ENCODE peak calls at places on chromosome 7, in seven cellular contexts. Z, V, O, M, Q, K and T are unnamed samples.

GRCh38 chr7:12389089-12389700 is 14.5 kb downstream of the VWDE start:
- DNase-seq in O (no peak), Z (no peak), K (peak), Q (peak), V (peak), M (no peak), T (no peak)

GRCh38 chr7:124275411-124275810 is 242.5 kb upstream of the TMEM229A start:
- DNase-seq in Z (no peak), V (no peak), K (no peak), Q (no peak), M (no peak), O (no peak), T (no peak)

GRCh38 chr7:131495679-131496498 is 60.5 kb downstream of the PODXL start:
- DNase-seq in V (no peak), K (no peak), M (no peak), Z (no peak), O (no peak), Q (no peak), T (no peak)

GRCh38 chr7:94028768-94029167 is 24.6 kb upstream of the BET1 start:
- DNase-seq in Z (no peak), V (no peak), M (no peak), O (no peak), Q (no peak), K (no peak), T (no peak)

GRCh38 chr7:2979276-2979675 is 64.4 kb downstream of the CARD11 start:
- DNase-seq in M (no peak), Q (no peak), Z (no peak), K (no peak), O (no peak), V (no peak), T (no peak)

GRCh38 chr7:126411032-126411820 is 841.5 kb downstream of the GRM8 start:
- DNase-seq in Z (no peak), K (no peak), V (no peak), O (no peak), M (no peak), Q (no peak), T (no peak)

GRCh38 chr7:42893341-42894242 is 18.3 kb downstream of the C7orf25 start:
- DNase-seq in M (no peak), Q (no peak), O (no peak), K (no peak), Z (no peak), V (no peak), T (no peak)

GRCh38 chr7:87435546-87435945 is 39.9 kb downstream of the ABCB4 start:
- DNase-seq in Q (no peak), O (no peak), K (no peak), M (no peak), Z (no peak), V (no peak), T (no peak)

GRCh38 chr7:142581341-142581740 is 167.9 kb upstream of the PRSS1 start:
- DNase-seq in Q (no peak), V (peak), Z (no peak), O (no peak), K (no peak), M (no peak), T (no peak)

GRCh38 chr7:151088019-151088855 is 2.0 kb downstream of the AGAP3 start:
- DNase-seq in V (no peak), O (no peak), M (no peak), Z (no peak), K (no peak), Q (no peak), T (no peak)

GRCh38 chr7:82818091-82818620 is 344.5 kb downstream of the PCLO start:
- DNase-seq in M (no peak), Z (no peak), O (no peak), K (no peak), V (no peak), Q (no peak), T (no peak)

GRCh38 chr7:21472029-21472428 is 44.1 kb downstream of the SP4 start:
- DNase-seq in Z (no peak), V (no peak), M (no peak), O (no peak), K (no peak), Q (no peak), T (no peak)

GRCh38 chr7:66964391-66964790 is 31.0 kb downstream of the SBDS start:
- DNase-seq in Q (no peak), M (no peak), K (no peak), O (no peak), V (peak), Z (no peak), T (no peak)

GRCh38 chr7:36747969-36748574 is 23.8 kb upstream of the AOAH start:
- DNase-seq in O (no peak), Z (no peak), Q (no peak), M (no peak), K (no peak), V (no peak), T (no peak)

GRCh38 chr7:150806454-150806853 is 5.9 kb downstream of the TMEM176A start:
- DNase-seq in K (no peak), Z (no peak), Q (no peak), M (no peak), O (no peak), V (no peak), T (no peak)

GRCh38 chr7:50803359-50804337 is 21.0 kb upstream of the GRB10 start:
- DNase-seq in M (no peak), V (peak), K (no peak), Q (no peak), Z (no peak), O (no peak), T (no peak)

GRCh38 chr7:70752794-70753241 is 379.1 kb upstream of the GALNT17 start:
- DNase-seq in O (no peak), Q (no peak), V (no peak), M (no peak), Z (no peak), K (no peak), T (no peak)

GRCh38 chr7:158263964-158264748 is 323.5 kb downstream of the PTPRN2 start:
- DNase-seq in O (no peak), K (no peak), V (no peak), Q (no peak), M (no peak), Z (no peak), T (no peak)

GRCh38 chr7:16753102-16753931 is at the start of gene TSPAN13:
- DNase-seq in V (peak), O (no peak), M (peak), Q (peak), K (peak), Z (peak), T (peak)

GRCh38 chr7:5665106-5666025 is 116.1 kb downstream of the RNF216 start:
- DNase-seq in Q (peak), Z (no peak), V (peak), O (no peak), M (peak), K (peak), T (peak)

GRCh38 chr7:109246330-109247077 is 676.8 kb downstream of the DNAJB9 start:
- DNase-seq in K (peak), V (peak), Q (peak), Z (no peak), O (no peak), M (no peak), T (no peak)

GRCh38 chr7:51455513-51455912 is 138.9 kb upstream of the COBL start:
- DNase-seq in M (no peak), Z (no peak), Q (no peak), O (no peak), V (no peak), K (no peak), T (no peak)

GRCh38 chr7:149598721-149599308 is 101.2 kb upstream of the ZNF746 start:
- DNase-seq in V (peak), K (no peak), Q (peak), Z (no peak), O (no peak), M (no peak), T (no peak)

GRCh38 chr7:139127648-139128047 is 18.1 kb upstream of the ZC3HAV1 start:
- DNase-seq in K (no peak), V (peak), O (no peak), Z (no peak), M (no peak), Q (no peak), T (no peak)
- TF ChIP-seq CTCF in K (no peak), V (no peak), O (no peak), Z (no peak), M (no peak), Q (no peak), T (peak)

DNA sequence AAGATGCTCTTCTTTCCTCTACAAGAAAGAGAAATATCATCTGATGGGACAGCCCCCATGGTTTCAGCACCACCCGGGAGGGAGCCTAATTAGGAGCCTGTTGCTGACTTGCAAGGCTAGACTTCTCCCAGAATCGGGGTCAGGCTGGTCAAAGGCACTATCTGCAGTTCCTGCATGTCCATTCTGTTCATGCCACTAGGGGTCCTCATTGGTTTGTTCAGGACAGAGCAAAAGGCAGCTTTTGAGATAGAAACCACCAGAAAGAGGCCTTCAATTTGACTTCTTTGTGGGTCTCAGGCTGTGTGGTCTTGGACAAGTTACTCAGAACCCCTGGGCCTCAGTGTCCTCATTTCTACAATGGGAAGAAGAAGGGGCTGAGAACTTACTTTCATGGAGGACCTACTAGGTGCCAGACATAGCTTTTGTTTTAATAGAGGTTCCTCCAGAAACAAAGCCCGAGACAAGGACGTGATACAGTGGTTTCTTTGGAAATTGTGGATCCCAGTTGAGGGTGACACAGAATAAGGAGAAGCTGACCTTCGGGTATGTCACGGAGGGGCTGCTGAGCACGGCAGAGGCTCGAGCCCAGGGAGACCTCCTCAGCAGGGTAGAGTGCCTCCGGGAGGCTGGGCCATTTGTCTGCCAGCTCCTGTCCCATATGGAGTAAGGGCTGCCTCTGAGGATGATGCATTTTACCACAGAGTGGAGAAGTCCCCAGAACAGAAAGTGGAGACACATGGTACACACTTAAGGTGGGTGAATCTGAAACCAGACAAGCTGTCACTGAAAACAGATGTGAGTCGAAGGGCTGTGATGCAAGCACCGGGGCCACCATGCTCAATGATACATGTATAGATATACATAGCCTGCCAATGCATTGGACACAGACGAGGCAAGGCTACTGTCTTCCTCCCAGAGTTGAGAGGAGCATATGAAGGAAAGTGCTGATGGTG is 33.1 kb upstream of the NEUROD6 start:
- DNase-seq in K (peak), V (peak), Q (peak), O (no peak), M (no peak), Z (no peak), T (no peak)
- TF ChIP-seq CTCF in K (peak), V (peak), Q (peak), O (no peak), M (no peak), Z (peak), T (peak)

GRCh38 chr7:155509725-155510551 is 36.4 kb downstream of the CNPY1 start:
- DNase-seq in Q (no peak), Z (no peak), O (no peak), V (no peak), K (no peak), M (no peak), T (no peak)
- TF ChIP-seq CTCF in Q (no peak), Z (no peak), O (no peak), V (no peak), K (no peak), M (no peak), T (peak)

DNA sequence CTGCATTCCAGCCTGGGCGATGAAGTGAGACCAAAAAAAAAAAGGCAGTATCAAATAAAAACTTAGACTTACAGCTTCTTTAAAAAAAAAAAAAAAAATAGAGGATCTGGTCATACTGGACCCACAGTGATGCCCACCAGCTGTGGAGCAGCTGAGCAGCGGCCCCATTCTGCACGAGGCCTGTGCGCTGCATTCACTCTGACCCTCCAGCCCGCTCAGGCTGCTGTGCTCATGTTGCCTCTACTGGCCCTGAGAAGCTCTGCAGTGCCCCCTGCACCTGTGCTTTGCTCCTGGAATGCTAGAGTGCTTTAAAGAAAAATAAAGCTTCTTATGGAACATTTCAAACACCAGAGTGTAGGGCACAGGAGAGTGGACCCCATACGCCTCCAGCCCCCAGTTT is 33.2 kb downstream of the TMEM120A start:
- DNase-seq in Q (no peak), V (no peak), Z (no peak), K (no peak), O (no peak), M (no peak), T (no peak)
- TF ChIP-seq CTCF in Q (peak), V (no peak), Z (no peak), K (no peak), O (no peak), M (no peak), T (no peak)

GRCh38 chr7:44375236-44375699 is 49.9 kb upstream of the CAMK2B start:
- DNase-seq in Z (no peak), K (no peak), M (no peak), Q (no peak), O (no peak), V (peak), T (peak)
- TF ChIP-seq CTCF in Z (no peak), K (peak), M (no peak), Q (peak), O (no peak), V (peak), T (no peak)

DNA sequence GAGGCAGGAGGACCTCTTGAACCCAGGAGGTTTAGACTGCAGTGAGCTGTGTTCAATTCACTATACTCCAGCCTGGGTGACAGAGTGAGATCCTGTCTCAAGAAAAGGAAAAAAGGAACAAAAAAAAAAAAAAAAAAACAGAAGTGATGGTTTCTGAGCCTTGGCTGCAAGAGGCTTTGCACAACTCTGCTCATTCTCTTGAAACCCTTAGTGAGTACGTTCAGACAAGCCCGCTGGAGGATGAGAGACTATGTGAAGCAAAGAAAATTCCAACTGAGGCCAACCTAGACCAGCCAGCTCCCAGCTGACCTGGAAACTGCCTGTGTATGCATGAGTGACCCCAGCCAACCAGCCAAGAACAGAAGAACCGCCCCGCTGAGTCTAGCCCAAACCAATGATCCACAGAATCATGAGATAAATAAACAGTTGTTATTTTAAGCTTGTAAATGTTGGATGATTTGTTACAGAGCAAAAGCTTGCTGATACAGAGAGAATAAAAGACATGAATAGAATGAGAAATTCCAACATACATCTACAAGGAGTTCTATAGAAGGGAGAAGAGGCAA is 50.6 kb upstream of the FZD9 start:
- DNase-seq in V (no peak), Z (no peak), Q (no peak), M (no peak), K (no peak), O (no peak), T (no peak)
- TF ChIP-seq CTCF in V (no peak), Z (no peak), Q (no peak), M (no peak), K (no peak), O (no peak), T (no peak)